ENCODE peak calls at places on chromosomes 7 and 10, in seven cellular contexts. One of them, this sample, is unnamed.

GRCh38 chr7:44637788-44638594 is 31.6 kb downstream of the OGDH start:
- DNase-seq in heart right ventricle: no peak
- DNase-seq in right cardiac atrium: peak; percentile 77
- DNase-seq in CD8-positive, alpha-beta memory T cell: peak; percentile 71
- DNase-seq in K562: peak; percentile 41
- DNase-seq in left ventricle myocardium inferior: peak; percentile 38
- DNase-seq in tibial artery: peak; percentile 73
- DNase-seq in this sample: no peak

GRCh38 chr10:30882281-30882680 is 149.4 kb downstream of the ZNF438 start:
- DNase-seq in heart right ventricle: no peak
- DNase-seq in right cardiac atrium: no peak
- DNase-seq in CD8-positive, alpha-beta memory T cell: no peak
- DNase-seq in K562: no peak
- DNase-seq in left ventricle myocardium inferior: no peak
- DNase-seq in tibial artery: no peak
- DNase-seq in this sample: no peak

GRCh38 chr10:102003541-102003940 is 52.4 kb downstream of the ARMH3 start:
- DNase-seq in heart right ventricle: no peak
- DNase-seq in right cardiac atrium: no peak
- DNase-seq in CD8-positive, alpha-beta memory T cell: no peak
- DNase-seq in K562: no peak
- DNase-seq in left ventricle myocardium inferior: no peak
- DNase-seq in tibial artery: no peak
- DNase-seq in this sample: no peak

GRCh38 chr7:92517626-92518025 is 10.7 kb downstream of the PEX1 start:
- DNase-seq in heart right ventricle: no peak
- DNase-seq in right cardiac atrium: no peak
- DNase-seq in CD8-positive, alpha-beta memory T cell: no peak
- DNase-seq in K562: no peak
- DNase-seq in left ventricle myocardium inferior: no peak
- DNase-seq in tibial artery: no peak
- DNase-seq in this sample: no peak

GRCh38 chr7:50303894-50304157 is 690 bp upstream of the IKZF1 start:
- DNase-seq in heart right ventricle: no peak
- DNase-seq in right cardiac atrium: no peak
- DNase-seq in CD8-positive, alpha-beta memory T cell: no peak
- DNase-seq in K562: peak; percentile 72
- DNase-seq in left ventricle myocardium inferior: no peak
- DNase-seq in tibial artery: no peak
- DNase-seq in this sample: no peak

GRCh38 chr10:88254091-88254490 is 329.0 kb downstream of the RNLS start:
- DNase-seq in heart right ventricle: no peak
- DNase-seq in right cardiac atrium: peak; percentile 40
- DNase-seq in CD8-positive, alpha-beta memory T cell: no peak
- DNase-seq in K562: no peak
- DNase-seq in left ventricle myocardium inferior: no peak
- DNase-seq in tibial artery: peak; percentile 49
- DNase-seq in this sample: no peak

GRCh38 chr7:78953726-78954363 is 499.6 kb downstream of the MAGI2 start:
- DNase-seq in heart right ventricle: no peak
- DNase-seq in right cardiac atrium: no peak
- DNase-seq in CD8-positive, alpha-beta memory T cell: no peak
- DNase-seq in K562: no peak
- DNase-seq in left ventricle myocardium inferior: no peak
- DNase-seq in tibial artery: no peak
- DNase-seq in this sample: no peak

GRCh38 chr7:95317546-95317945 is 6.8 kb downstream of the PON1 start:
- DNase-seq in heart right ventricle: no peak
- DNase-seq in right cardiac atrium: no peak
- DNase-seq in CD8-positive, alpha-beta memory T cell: no peak
- DNase-seq in K562: no peak
- DNase-seq in left ventricle myocardium inferior: no peak
- DNase-seq in tibial artery: no peak
- DNase-seq in this sample: no peak

GRCh38 chr10:57222603-57223002 is 861.5 kb upstream of the ZWINT start:
- DNase-seq in heart right ventricle: no peak
- DNase-seq in right cardiac atrium: no peak
- DNase-seq in CD8-positive, alpha-beta memory T cell: no peak
- DNase-seq in K562: no peak
- DNase-seq in left ventricle myocardium inferior: no peak
- DNase-seq in tibial artery: no peak
- DNase-seq in this sample: no peak

GRCh38 chr7:91628742-91629141 is 251.8 kb downstream of the MTERF1 start:
- DNase-seq in heart right ventricle: no peak
- DNase-seq in right cardiac atrium: no peak
- DNase-seq in CD8-positive, alpha-beta memory T cell: no peak
- DNase-seq in K562: no peak
- DNase-seq in left ventricle myocardium inferior: no peak
- DNase-seq in tibial artery: no peak
- DNase-seq in this sample: no peak

GRCh38 chr10:97503413-97503812 is 4.7 kb downstream of the UBTD1 start:
- DNase-seq in heart right ventricle: peak; percentile 49
- DNase-seq in right cardiac atrium: no peak
- DNase-seq in CD8-positive, alpha-beta memory T cell: no peak
- DNase-seq in K562: no peak
- DNase-seq in left ventricle myocardium inferior: peak; percentile 42
- DNase-seq in tibial artery: no peak
- DNase-seq in this sample: no peak

GRCh38 chr10:33211123-33211878 is 123.2 kb downstream of the NRP1 start:
- DNase-seq in heart right ventricle: peak; percentile 52
- DNase-seq in right cardiac atrium: peak; percentile 81
- DNase-seq in CD8-positive, alpha-beta memory T cell: no peak
- DNase-seq in K562: no peak
- DNase-seq in left ventricle myocardium inferior: peak; percentile 59
- DNase-seq in tibial artery: peak; percentile 63
- DNase-seq in this sample: peak; percentile 33

GRCh38 chr7:88546808-88547207 is 212.7 kb upstream of the ZNF804B start:
- DNase-seq in heart right ventricle: no peak
- DNase-seq in right cardiac atrium: no peak
- DNase-seq in CD8-positive, alpha-beta memory T cell: peak; percentile 3
- DNase-seq in K562: peak; percentile 50
- DNase-seq in left ventricle myocardium inferior: no peak
- DNase-seq in tibial artery: no peak
- DNase-seq in this sample: no peak

GRCh38 chr7:112204776-112205347 is 1.3 kb downstream of the DOCK4 start:
- DNase-seq in heart right ventricle: no peak
- DNase-seq in right cardiac atrium: no peak
- DNase-seq in CD8-positive, alpha-beta memory T cell: peak; percentile 5
- DNase-seq in K562: no peak
- DNase-seq in left ventricle myocardium inferior: no peak
- DNase-seq in tibial artery: no peak
- DNase-seq in this sample: no peak

GRCh38 chr7:96670338-96671289 is 39.0 kb downstream of the SEM1 start:
- DNase-seq in heart right ventricle: no peak
- DNase-seq in right cardiac atrium: no peak
- DNase-seq in CD8-positive, alpha-beta memory T cell: no peak
- DNase-seq in K562: no peak
- DNase-seq in left ventricle myocardium inferior: no peak
- DNase-seq in tibial artery: no peak
- DNase-seq in this sample: no peak

GRCh38 chr7:106599343-106599698 is 61.6 kb downstream of the CCDC71L start:
- DNase-seq in heart right ventricle: no peak
- DNase-seq in right cardiac atrium: no peak
- DNase-seq in CD8-positive, alpha-beta memory T cell: no peak
- DNase-seq in K562: no peak
- DNase-seq in left ventricle myocardium inferior: no peak
- DNase-seq in tibial artery: no peak
- DNase-seq in this sample: no peak

GRCh38 chr10:89891006-89891405 is 189.6 kb downstream of the KIF20B start:
- DNase-seq in heart right ventricle: no peak
- DNase-seq in right cardiac atrium: no peak
- DNase-seq in CD8-positive, alpha-beta memory T cell: no peak
- DNase-seq in K562: no peak
- DNase-seq in left ventricle myocardium inferior: no peak
- DNase-seq in tibial artery: no peak
- DNase-seq in this sample: no peak

GRCh38 chr10:55200020-55200419 is 399.0 kb upstream of the PCDH15 start:
- DNase-seq in heart right ventricle: no peak
- DNase-seq in right cardiac atrium: no peak
- DNase-seq in CD8-positive, alpha-beta memory T cell: no peak
- DNase-seq in K562: no peak
- DNase-seq in left ventricle myocardium inferior: no peak
- DNase-seq in tibial artery: no peak
- DNase-seq in this sample: no peak

GRCh38 chr7:132354527-132354926 is 221.7 kb downstream of the PLXNA4 start:
- DNase-seq in heart right ventricle: no peak
- DNase-seq in right cardiac atrium: no peak
- DNase-seq in CD8-positive, alpha-beta memory T cell: no peak
- DNase-seq in K562: no peak
- DNase-seq in left ventricle myocardium inferior: no peak
- DNase-seq in tibial artery: no peak
- DNase-seq in this sample: no peak

GRCh38 chr7:132353902-132354301 is 222.4 kb downstream of the PLXNA4 start:
- DNase-seq in heart right ventricle: no peak
- DNase-seq in right cardiac atrium: no peak
- DNase-seq in CD8-positive, alpha-beta memory T cell: no peak
- DNase-seq in K562: no peak
- DNase-seq in left ventricle myocardium inferior: no peak
- DNase-seq in tibial artery: no peak
- DNase-seq in this sample: no peak

GRCh38 chr7:132350741-132351140 is 225.5 kb downstream of the PLXNA4 start:
- DNase-seq in heart right ventricle: no peak
- DNase-seq in right cardiac atrium: no peak
- DNase-seq in CD8-positive, alpha-beta memory T cell: no peak
- DNase-seq in K562: no peak
- DNase-seq in left ventricle myocardium inferior: no peak
- DNase-seq in tibial artery: no peak
- DNase-seq in this sample: no peak

GRCh38 chr7:132352774-132353173 is 223.5 kb downstream of the PLXNA4 start:
- DNase-seq in heart right ventricle: no peak
- DNase-seq in right cardiac atrium: no peak
- DNase-seq in CD8-positive, alpha-beta memory T cell: no peak
- DNase-seq in K562: no peak
- DNase-seq in left ventricle myocardium inferior: no peak
- DNase-seq in tibial artery: no peak
- DNase-seq in this sample: no peak

DNA sequence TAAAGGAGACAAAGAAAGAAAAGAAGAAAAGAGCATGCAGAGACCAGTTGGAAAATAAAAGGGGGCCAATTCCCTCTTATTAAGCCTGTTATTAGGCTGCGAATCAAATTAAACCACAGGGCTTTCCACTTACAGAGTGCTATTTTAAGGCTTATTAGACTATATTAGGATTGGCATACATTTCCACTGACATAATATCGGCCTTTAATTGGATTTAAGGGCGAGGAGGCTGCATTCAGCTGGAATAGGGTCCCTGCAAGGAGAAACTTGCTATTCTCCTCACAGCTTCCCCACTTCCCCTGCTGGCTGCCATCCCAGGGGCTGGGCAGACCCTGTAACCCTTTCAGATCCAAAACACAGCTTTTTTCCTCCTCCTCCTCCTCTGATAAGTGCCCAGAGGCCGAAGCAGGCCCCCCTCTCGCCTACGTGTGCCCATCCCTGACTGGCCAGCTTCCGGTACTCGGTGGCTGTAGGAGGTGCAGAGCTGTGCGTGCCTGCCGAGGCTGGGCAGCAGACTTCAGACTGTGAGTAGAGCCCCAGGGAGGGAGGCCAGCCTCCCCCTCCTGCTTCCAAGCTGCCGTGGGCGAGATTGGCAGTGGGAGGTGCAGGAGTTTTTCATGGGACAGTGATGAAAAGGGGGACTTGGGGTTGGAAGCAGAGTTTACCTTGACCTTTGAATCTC is 224.3 kb downstream of the PLXNA4 start:
- DNase-seq in heart right ventricle: no peak
- DNase-seq in right cardiac atrium: peak; percentile 49
- DNase-seq in CD8-positive, alpha-beta memory T cell: no peak
- DNase-seq in K562: no peak
- DNase-seq in left ventricle myocardium inferior: no peak
- DNase-seq in tibial artery: no peak
- DNase-seq in this sample: peak; percentile 13
- H3K27me3 ChIP-seq in heart right ventricle: no peaks in the 10 kb centered on the region
- H3K27me3 ChIP-seq in right cardiac atrium: no peaks in the 10 kb centered on the region
- H3K27me3 ChIP-seq in CD8-positive, alpha-beta memory T cell: peaks cover 3% of the 10 kb centered on the region
- H3K27me3 ChIP-seq in K562: peaks cover 6% of the 10 kb centered on the region
- H3K27me3 ChIP-seq in left ventricle myocardium inferior: no peaks in the 10 kb centered on the region
- H3K27me3 ChIP-seq in tibial artery: no peaks in the 10 kb centered on the region
- H3K27me3 ChIP-seq in this sample: no peaks in the 10 kb centered on the region

GRCh38 chr7:105028004-105028403 is 14.0 kb downstream of the KMT2E start:
- DNase-seq in heart right ventricle: no peak
- DNase-seq in right cardiac atrium: no peak
- DNase-seq in CD8-positive, alpha-beta memory T cell: no peak
- DNase-seq in K562: no peak
- DNase-seq in left ventricle myocardium inferior: no peak
- DNase-seq in tibial artery: no peak
- DNase-seq in this sample: no peak
- H3K4me1 ChIP-seq in heart right ventricle: peaks cover 44% of the 10 kb centered on the region
- H3K4me1 ChIP-seq in right cardiac atrium: peaks cover 9% of the 10 kb centered on the region
- H3K4me1 ChIP-seq in CD8-positive, alpha-beta memory T cell: peaks cover 75% of the 10 kb centered on the region
- H3K4me1 ChIP-seq in K562: peaks cover 9% of the 10 kb centered on the region
- H3K4me1 ChIP-seq in left ventricle myocardium inferior: peaks cover 94% of the 10 kb centered on the region
- H3K4me1 ChIP-seq in tibial artery: no peaks in the 10 kb centered on the region
- H3K4me1 ChIP-seq in this sample: peaks cover 56% of the 10 kb centered on the region

GRCh38 chr7:29249383-29249750 is 54.8 kb downstream of the CHN2 start:
- DNase-seq in heart right ventricle: no peak
- DNase-seq in right cardiac atrium: no peak
- DNase-seq in CD8-positive, alpha-beta memory T cell: no peak
- DNase-seq in K562: no peak
- DNase-seq in left ventricle myocardium inferior: no peak
- DNase-seq in tibial artery: no peak
- DNase-seq in this sample: no peak
- H3K27ac ChIP-seq in heart right ventricle: no peak overlapping the region
- H3K27ac ChIP-seq in right cardiac atrium: no peak overlapping the region
- H3K27ac ChIP-seq in CD8-positive, alpha-beta memory T cell: no peak overlapping the region
- H3K27ac ChIP-seq in K562: no peak overlapping the region
- H3K27ac ChIP-seq in left ventricle myocardium inferior: peak overlapping the region; percentile 57
- H3K27ac ChIP-seq in tibial artery: no peak overlapping the region
- H3K27ac ChIP-seq in this sample: no peak overlapping the region

DNA sequence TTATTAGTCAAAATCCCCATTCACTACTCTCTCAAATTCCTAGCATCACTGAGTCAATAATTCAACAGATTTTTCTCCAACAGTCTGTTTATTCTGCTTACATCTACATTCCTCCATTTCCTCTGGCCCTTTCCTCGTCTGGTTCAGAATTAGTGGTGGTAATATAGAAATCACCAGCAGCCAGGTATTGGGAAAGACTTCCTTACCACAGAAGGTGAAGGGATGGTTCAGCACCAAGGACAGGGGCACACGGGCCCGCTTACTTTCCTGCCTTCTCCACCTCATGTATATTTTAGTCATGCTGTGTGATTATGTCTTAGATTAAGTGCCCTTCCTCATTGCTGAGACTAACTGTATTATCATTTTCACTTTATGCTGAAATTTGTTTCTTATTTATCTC is 70.4 kb upstream of the APBB1IP start:
- DNase-seq in heart right ventricle: no peak
- DNase-seq in right cardiac atrium: peak; percentile 26
- DNase-seq in CD8-positive, alpha-beta memory T cell: peak; percentile 6
- DNase-seq in K562: peak; percentile 33
- DNase-seq in left ventricle myocardium inferior: no peak
- DNase-seq in tibial artery: no peak
- DNase-seq in this sample: no peak
- H3K27me3 ChIP-seq in heart right ventricle: no peaks in the 10 kb centered on the region
- H3K27me3 ChIP-seq in right cardiac atrium: no peaks in the 10 kb centered on the region
- H3K27me3 ChIP-seq in CD8-positive, alpha-beta memory T cell: no peaks in the 10 kb centered on the region
- H3K27me3 ChIP-seq in K562: no peaks in the 10 kb centered on the region
- H3K27me3 ChIP-seq in left ventricle myocardium inferior: no peaks in the 10 kb centered on the region
- H3K27me3 ChIP-seq in tibial artery: no peaks in the 10 kb centered on the region
- H3K27me3 ChIP-seq in this sample: no peaks in the 10 kb centered on the region